ENCODE peak calls at places on chromosome 14, in eight cellular contexts. V is anterior cingulate cortex, I is NCI-H1092 treated with DMSO at 0.1 percent for 48 hours, S is fibroblast of pulmonary artery, E is substantia nigra, X is heart left ventricle, O is AG09319, Z is kidney glomerular epithelial cell. D is an unnamed sample.

GRCh38 chr14:68172664-68173063 is 353.1 kb downstream of the RAD51B start:
- DNase-seq in V (no peak), I (no peak), S (no peak), E (no peak), X (no peak), O (no peak), Z (peak), D (peak)

GRCh38 chr14:76938092-76938500 is 90.4 kb downstream of the IRF2BPL start:
- DNase-seq in V (no peak), I (no peak), S (no peak), E (no peak), X (no peak), O (no peak), Z (no peak), D (no peak)

GRCh38 chr14:60777856-60778578 is 43.5 kb downstream of the MNAT1 start:
- DNase-seq in V (no peak), I (no peak), S (peak), E (no peak), X (no peak), O (peak), Z (peak), D (peak)

GRCh38 chr14:104786091-104786586 is 9.4 kb downstream of the AKT1 start:
- DNase-seq in V (no peak), I (no peak), S (no peak), E (no peak), X (peak), O (no peak), Z (no peak), D (no peak)

GRCh38 chr14:94769413-94770250 is at the start of gene GSC:
- DNase-seq in V (no peak), I (peak), S (peak), E (no peak), X (peak), O (peak), Z (no peak), D (no peak)

GRCh38 chr14:38944691-38945090 is 158.3 kb downstream of the SEC23A start:
- DNase-seq in V (peak), I (no peak), S (peak), E (no peak), X (no peak), O (no peak), Z (no peak), D (no peak)

GRCh38 chr14:100629696-100630095 is 42.5 kb upstream of the BEGAIN start:
- DNase-seq in V (peak), I (no peak), S (no peak), E (peak), X (no peak), O (no peak), Z (no peak), D (no peak)

GRCh38 chr14:105861985-105862465 is 335.6 kb downstream of the TMEM121 start:
- DNase-seq in V (no peak), I (peak), S (no peak), E (no peak), X (no peak), O (no peak), Z (no peak), D (no peak)

GRCh38 chr14:44010595-44010994 is 496.5 kb downstream of the FSCB start:
- DNase-seq in V (no peak), I (no peak), S (no peak), E (no peak), X (no peak), O (no peak), Z (no peak), D (no peak)

GRCh38 chr14:99976021-99976420 is 89.2 kb upstream of the EVL start:
- DNase-seq in V (no peak), I (no peak), S (no peak), E (no peak), X (no peak), O (no peak), Z (no peak), D (no peak)

GRCh38 chr14:37709419-37710195 is 114.2 kb downstream of the TTC6 start:
- DNase-seq in V (no peak), I (peak), S (peak), E (no peak), X (no peak), O (no peak), Z (no peak), D (no peak)

GRCh38 chr14:102729825-102730224 is 47.4 kb upstream of the TRAF3 start:
- DNase-seq in V (no peak), I (no peak), S (no peak), E (no peak), X (no peak), O (no peak), Z (no peak), D (no peak)

GRCh38 chr14:33186656-33187055 is 248.0 kb downstream of the NPAS3 start:
- DNase-seq in V (no peak), I (peak), S (no peak), E (no peak), X (no peak), O (no peak), Z (no peak), D (no peak)

GRCh38 chr14:22733829-22734228 is 32.7 kb upstream of the OXA1L start:
- DNase-seq in V (no peak), I (no peak), S (no peak), E (no peak), X (no peak), O (no peak), Z (no peak), D (no peak)

GRCh38 chr14:63614964-63615363 is 26.7 kb downstream of the WDR89 start:
- DNase-seq in V (no peak), I (no peak), S (peak), E (no peak), X (no peak), O (no peak), Z (no peak), D (no peak)

GRCh38 chr14:101583709-101584048 is 22.4 kb downstream of the DIO3 start:
- DNase-seq in V (no peak), I (no peak), S (no peak), E (no peak), X (no peak), O (no peak), Z (no peak), D (no peak)

GRCh38 chr14:100246809-100247428 is 8.0 kb downstream of the YY1 start:
- DNase-seq in V (no peak), I (peak), S (peak), E (no peak), X (no peak), O (peak), Z (peak), D (peak)

GRCh38 chr14:24094839-24095195 is 706 bp downstream of the PCK2 start:
- DNase-seq in V (no peak), I (peak), S (no peak), E (no peak), X (no peak), O (no peak), Z (no peak), D (no peak)

GRCh38 chr14:100778951-100779690 is 46.8 kb upstream of the MEG3 start:
- DNase-seq in V (no peak), I (no peak), S (no peak), E (no peak), X (no peak), O (no peak), Z (no peak), D (no peak)

GRCh38 chr14:53127151-53127550 is 26.0 kb downstream of the DDHD1 start:
- DNase-seq in V (no peak), I (no peak), S (no peak), E (no peak), X (no peak), O (no peak), Z (no peak), D (no peak)

GRCh38 chr14:102252834-102253801 is 51.8 kb downstream of the MOK start:
- DNase-seq in V (no peak), I (no peak), S (no peak), E (no peak), X (peak), O (no peak), Z (no peak), D (no peak)

GRCh38 chr14:89384023-89384422 is 33.0 kb downstream of the FOXN3 start:
- DNase-seq in V (no peak), I (no peak), S (no peak), E (no peak), X (no peak), O (no peak), Z (no peak), D (no peak)

GRCh38 chr14:21096889-21097615 is 1.4 kb downstream of the ZNF219 start:
- DNase-seq in V (no peak), I (peak), S (no peak), E (no peak), X (no peak), O (no peak), Z (no peak), D (no peak)

GRCh38 chr14:91273885-91274273 is 29.4 kb upstream of the GPR68 start:
- DNase-seq in V (no peak), I (no peak), S (no peak), E (no peak), X (no peak), O (no peak), Z (no peak), D (no peak)

GRCh38 chr14:64654072-64654899 is 49.9 kb upstream of the PLEKHG3 start:
- DNase-seq in V (no peak), I (peak), S (peak), E (no peak), X (no peak), O (no peak), Z (peak), D (peak)

GRCh38 chr14:75905505-75905904 is 76.3 kb downstream of the TGFB3 start:
- DNase-seq in V (peak), I (no peak), S (peak), E (no peak), X (peak), O (no peak), Z (no peak), D (no peak)

GRCh38 chr14:90193925-90194324 is 62.4 kb upstream of the PSMC1 start:
- DNase-seq in V (no peak), I (no peak), S (peak), E (no peak), X (no peak), O (no peak), Z (no peak), D (no peak)

GRCh38 chr14:100654814-100655795 is 67.9 kb upstream of the BEGAIN start:
- DNase-seq in V (no peak), I (peak), S (no peak), E (no peak), X (no peak), O (no peak), Z (peak), D (peak)

GRCh38 chr14:64755661-64756265 is 51.5 kb downstream of the PLEKHG3 start:
- DNase-seq in V (no peak), I (no peak), S (peak), E (no peak), X (peak), O (no peak), Z (peak), D (peak)

GRCh38 chr14:68886109-68886434 is 93.0 kb downstream of the ACTN1 start:
- DNase-seq in V (no peak), I (no peak), S (peak), E (no peak), X (no peak), O (no peak), Z (no peak), D (no peak)

GRCh38 chr14:22243971-22244581 is 344.9 kb downstream of the DAD1 start:
- DNase-seq in V (no peak), I (no peak), S (no peak), E (no peak), X (no peak), O (no peak), Z (no peak), D (no peak)

GRCh38 chr14:82667501-82667900 is 1133.8 kb upstream of the SEL1L start:
- DNase-seq in V (no peak), I (no peak), S (no peak), E (no peak), X (no peak), O (no peak), Z (no peak), D (no peak)

D was measured in RCC 7860.